ENCODE peak calls at places on chromosomes 6 and 20, in four cellular contexts. T is fibroblast of lung, I is NCI-H1436 treated with DMSO at 0.1 percent for 48 hours, N is NCI-H748 treated with DMSO at 0.1 percent for 48 hours. H is an unnamed sample.

GRCh38 chr6:71181565-71181964 is 107.0 kb upstream of the OGFRL1 start:
- DNase-seq in N (no peak), T (peak), I (no peak), H (peak)

GRCh38 chr6:14619419-14619781 is 501.8 kb downstream of the CD83 start:
- DNase-seq in I (no peak), N (no peak), T (no peak), H (no peak)

GRCh38 chr6:27545271-27546046 is 72.6 kb upstream of the ZNF184 start:
- DNase-seq in N (peak), I (no peak), T (peak), H (no peak)

GRCh38 chr6:137923866-137924616 is 57.0 kb downstream of the TNFAIP3 start:
- DNase-seq in N (no peak), I (no peak), T (no peak), H (peak)

GRCh38 chr6:54353975-54354374 is 45.7 kb downstream of the TINAG start:
- DNase-seq in T (no peak), I (no peak), N (no peak), H (no peak)

GRCh38 chr6:36120539-36120938 is 9.8 kb upstream of the MAPK13 start:
- DNase-seq in N (no peak), I (no peak), T (no peak), H (no peak)

GRCh38 chr20:41139227-41140093 is 2.1 kb downstream of the PLCG1 start:
- DNase-seq in I (no peak), N (no peak), T (no peak), H (no peak)

GRCh38 chr20:62980970-62981369 is 25.8 kb downstream of the BHLHE23 start:
- DNase-seq in N (no peak), I (peak), T (no peak), H (no peak)

GRCh38 chr6:131923356-131923755 is 27.8 kb downstream of the CCN2 start:
- DNase-seq in T (peak), N (peak), I (no peak), H (peak)

GRCh38 chr6:82353848-82354247 is 9.8 kb upstream of the TPBG start:
- DNase-seq in N (no peak), T (no peak), I (no peak), H (no peak)

GRCh38 chr6:38141045-38141444 is 321.5 kb downstream of the ZFAND3 start:
- DNase-seq in N (no peak), I (no peak), T (no peak), H (no peak)

GRCh38 chr6:134058622-134059366 is 6.4 kb upstream of the SLC2A12 start:
- DNase-seq in I (no peak), T (peak), N (no peak), H (no peak)

GRCh38 chr6:109961666-109962065 is 16.4 kb upstream of the GPR6 start:
- DNase-seq in N (no peak), T (peak), I (no peak), H (no peak)

GRCh38 chr20:23161244-23161875 is 75.2 kb upstream of the CD93 start:
- DNase-seq in T (peak), I (no peak), N (no peak), H (no peak)

GRCh38 chr20:59048681-59049030 is 6.1 kb upstream of the PRELID3B start:
- DNase-seq in N (no peak), T (no peak), I (no peak), H (no peak)

GRCh38 chr6:11486959-11487358 is 50.6 kb upstream of the TMEM170B start:
- DNase-seq in T (no peak), I (no peak), N (no peak), H (no peak)

GRCh38 chr6:19715166-19715558 is 122.0 kb upstream of the ID4 start:
- DNase-seq in I (no peak), T (peak), N (no peak), H (no peak)

GRCh38 chr20:23603321-23603720 is 2.4 kb downstream of the CST9 start:
- DNase-seq in N (no peak), I (no peak), T (no peak), H (no peak)

GRCh38 chr6:5202941-5203340 is 57.8 kb downstream of the LYRM4 start:
- DNase-seq in T (no peak), N (no peak), I (no peak), H (peak)

GRCh38 chr6:81894788-81895221 is 142.3 kb upstream of the TENT5A start:
- DNase-seq in N (no peak), T (peak), I (no peak), H (no peak)

GRCh38 chr6:32984639-32985389 is 16.4 kb downstream of the BRD2 start:
- DNase-seq in I (peak), T (peak), N (peak), H (peak)

GRCh38 chr20:35451295-35451694 is 4.1 kb upstream of the CEP250 start:
- DNase-seq in T (no peak), I (peak), N (no peak), H (no peak)

GRCh38 chr20:23152308-23152892 is 66.3 kb upstream of the CD93 start:
- DNase-seq in N (no peak), T (peak), I (no peak), H (peak)

GRCh38 chr6:24495516-24495847 is 713 bp downstream of the ALDH5A1 start:
- DNase-seq in N (peak), T (peak), I (no peak), H (peak)

GRCh38 chr6:3762359-3762758 is 10.8 kb upstream of the PXDC1 start:
- DNase-seq in I (no peak), N (no peak), T (no peak), H (peak)

GRCh38 chr6:160249687-160250086 is 8.9 kb downstream of the SLC22A2 start:
- DNase-seq in T (peak), N (no peak), I (no peak), H (no peak)

GRCh38 chr6:35601331-35602132 is 87.2 kb downstream of the FKBP5 start:
- DNase-seq in I (no peak), N (no peak), T (peak), H (no peak)

GRCh38 chr6:128069180-128069579 is 168.3 kb upstream of the THEMIS start:
- DNase-seq in N (no peak), T (peak), I (no peak), H (no peak)

GRCh38 chr6:129750390-129750789 is 40.4 kb upstream of the ARHGAP18 start:
- DNase-seq in T (no peak), N (no peak), I (no peak), H (no peak)

GRCh38 chr6:72218125-72218524 is 331.8 kb downstream of the RIMS1 start:
- DNase-seq in I (no peak), N (peak), T (peak), H (peak)

GRCh38 chr20:32006841-32007786 is 3.1 kb upstream of the CCM2L start:
- DNase-seq in N (peak), I (no peak), T (no peak), H (no peak)

GRCh38 chr6:20875369-20875963 is 341.2 kb downstream of the CDKAL1 start:
- DNase-seq in N (peak), T (peak), I (no peak), H (peak)

GRCh38 chr6:2746557-2747061 is 4.1 kb downstream of the MYLK4 start:
- DNase-seq in T (no peak), I (no peak), N (no peak), H (no peak)

GRCh38 chr6:108364470-108364869 is 69.6 kb downstream of the AFG1L start:
- DNase-seq in I (no peak), N (no peak), T (no peak), H (no peak)

GRCh38 chr6:111011360-111012142 is 29.7 kb downstream of the RPF2 start:
- DNase-seq in N (peak), I (no peak), T (peak), H (peak)

H was measured in Caco-2.